ENCODE peak calls at places on chromosomes 13 and 19, in ten cellular contexts. O is putamen; N is effector memory CD8-positive, alpha-beta T cell; B is NCI-H2081; Y is stimulated activated CD4-positive, alpha-beta T cell treated with anti-CD3 and anti-CD28 coated beads, Interleukin-1b, Interleukin-23, amount 100 ng/mL, for 1 hour; K is T-helper 1 cell; M is HuH-7; Q is stimulated activated naive B cell treated with anti-CD40 and anti-IgM and Interleukin-4, amounts not matched to agents 10 μg/mL and 1 μg/mL and 100 μg/mL, for 72 hours; F is activated CD4-positive, alpha-beta T cell treated with anti-CD3 and anti-CD28 coated beads for 4 hours; A is COR-L47. T is an unnamed sample.

GRCh38 chr19:15194938-15195337 is 5.9 kb downstream of the NOTCH3 start:
- DNase-seq in M (no peak), F (no peak), K (no peak), O (no peak), A (no peak), B (no peak), Q (no peak), N (no peak), Y (no peak), T (no peak)

GRCh38 chr19:6865849-6866248 is 21.5 kb upstream of the ADGRE1 start:
- DNase-seq in O (no peak), Y (no peak), A (no peak), F (no peak), K (no peak), B (no peak), N (no peak), Q (no peak), M (no peak), T (no peak)

GRCh38 chr13:44271031-44271433 is 102.6 kb upstream of the SERP2 start:
- DNase-seq in N (no peak), F (no peak), O (no peak), A (no peak), B (no peak), M (no peak), Q (no peak), Y (no peak), K (peak; percentile 9), T (no peak)

GRCh38 chr13:24911135-24911524 is 147.2 kb downstream of the RNF17 start:
- DNase-seq in O (no peak), M (no peak), A (no peak), K (peak; percentile 58), Y (no peak), N (no peak), Q (no peak), F (no peak), B (no peak), T (peak; percentile 39)

GRCh38 chr19:13689050-13689449 is 75.3 kb upstream of the MRI1 start:
- DNase-seq in Y (no peak), F (no peak), Q (no peak), A (peak; percentile 28), O (no peak), K (peak; percentile 23), B (no peak), M (no peak), N (no peak), T (no peak)

GRCh38 chr19:29941828-29942403 is at the start of gene URI1:
- DNase-seq in N (peak; percentile 96), M (peak; percentile 87), Y (peak; percentile 99), O (peak; percentile 88), F (peak; percentile 91), Q (peak; percentile 85), B (peak; percentile 81), A (peak; percentile 74), K (peak; percentile 86), T (peak; percentile 82)

GRCh38 chr13:110158201-110158600 is 148.8 kb downstream of the COL4A1 start:
- DNase-seq in A (no peak), M (no peak), K (no peak), O (no peak), Y (no peak), Q (no peak), B (no peak), N (no peak), F (no peak), T (no peak)

GRCh38 chr19:52494518-52494917 is 33.0 kb upstream of the ZNF808 start:
- DNase-seq in K (no peak), B (no peak), Y (no peak), F (no peak), O (no peak), Q (no peak), M (no peak), A (no peak), N (no peak), T (no peak)

GRCh38 chr13:34942732-34943674 is 933 bp downstream of the NBEA start:
- DNase-seq in O (no peak), F (no peak), M (no peak), Y (no peak), N (no peak), A (peak; percentile 75), Q (no peak), B (peak; percentile 36), K (peak; percentile 0), T (no peak)

GRCh38 chr13:99572131-99572530 is 70.9 kb downstream of the TM9SF2 start:
- DNase-seq in N (no peak), B (no peak), Q (no peak), A (no peak), F (no peak), O (no peak), K (no peak), M (no peak), Y (no peak), T (no peak)

GRCh38 chr19:41924151-41925145 is 3.8 kb downstream of the ERFL start:
- DNase-seq in M (no peak), A (no peak), N (no peak), K (no peak), O (no peak), Q (no peak), B (no peak), Y (no peak), F (no peak), T (no peak)

GRCh38 chr19:17234911-17235617 is 9.0 kb downstream of the OCEL1 start:
- DNase-seq in Q (no peak), Y (peak; percentile 47), M (no peak), B (peak; percentile 50), K (peak; percentile 67), A (peak; percentile 43), N (peak; percentile 37), O (no peak), F (peak; percentile 60), T (no peak)

GRCh38 chr13:92187378-92187989 is 789.1 kb downstream of the GPC5 start:
- DNase-seq in O (no peak), K (peak; percentile 5), F (no peak), Y (no peak), N (no peak), Q (no peak), A (peak; percentile 26), B (peak; percentile 12), M (peak; percentile 20), T (no peak)

GRCh38 chr19:44111910-44112463 is 1.2 kb upstream of the ZNF225 start:
- DNase-seq in Q (peak; percentile 10), B (peak; percentile 54), A (peak; percentile 62), O (peak; percentile 53), F (no peak), Y (no peak), N (no peak), K (peak; percentile 8), M (no peak), T (peak; percentile 4)

GRCh38 chr13:40876020-40876738 is 86.8 kb downstream of the SLC25A15 start:
- DNase-seq in A (no peak), K (no peak), Y (no peak), F (no peak), N (no peak), O (no peak), Q (no peak), B (no peak), M (no peak), T (no peak)

GRCh38 chr19:10719466-10719961 is 1.6 kb downstream of the DNM2 start:
- DNase-seq in O (no peak), N (no peak), Y (no peak), K (no peak), B (no peak), Q (no peak), A (no peak), M (no peak), F (no peak), T (peak; percentile 74)

GRCh38 chr13:42981317-42981716 is 10.7 kb downstream of the EPSTI1 start:
- DNase-seq in K (no peak), O (no peak), F (no peak), Y (no peak), A (no peak), B (no peak), M (no peak), N (no peak), Q (no peak), T (no peak)

GRCh38 chr19:8655340-8655709 is 24.9 kb downstream of the NFILZ start:
- DNase-seq in O (no peak), K (no peak), A (peak; percentile 2), B (no peak), M (no peak), Q (no peak), N (peak; percentile 15), Y (no peak), F (peak; percentile 42), T (no peak)

GRCh38 chr19:7789447-7789846 is 26.4 kb downstream of the CLEC4M start:
- DNase-seq in F (peak; percentile 24), A (no peak), O (no peak), N (no peak), B (no peak), M (no peak), Y (peak; percentile 20), K (no peak), Q (peak; percentile 7), T (no peak)

GRCh38 chr19:45809643-45810159 is 5.4 kb downstream of the RSPH6A start:
- DNase-seq in N (no peak), F (no peak), K (peak; percentile 38), Y (no peak), B (peak; percentile 59), O (no peak), M (no peak), A (peak; percentile 47), Q (no peak), T (no peak)

GRCh38 chr19:4582980-4583842 is 23.7 kb upstream of the SEMA6B start:
- DNase-seq in Q (no peak), B (no peak), Y (no peak), O (no peak), K (no peak), A (no peak), F (no peak), N (no peak), M (no peak), T (no peak)

GRCh38 chr19:294341-294818 is 3.2 kb upstream of the PLPP2 start:
- DNase-seq in N (no peak), O (no peak), A (no peak), K (no peak), M (no peak), Q (no peak), Y (no peak), F (no peak), B (no peak), T (no peak)

GRCh38 chr19:42420055-42420544 is 7.1 kb downstream of the LIPE start:
- DNase-seq in K (peak; percentile 81), A (no peak), B (no peak), N (peak; percentile 73), Y (peak; percentile 60), O (no peak), Q (peak; percentile 37), M (peak; percentile 98), F (peak; percentile 79), T (peak; percentile 60)

GRCh38 chr19:18726846-18727245 is 43.4 kb downstream of the CRTC1 start:
- DNase-seq in F (no peak), A (no peak), Y (no peak), M (no peak), Q (no peak), K (no peak), O (no peak), B (no peak), N (no peak), T (no peak)

GRCh38 chr19:49301866-49302252 is 23.1 kb downstream of the SLC6A16 start:
- DNase-seq in Q (no peak), O (no peak), F (no peak), B (no peak), K (no peak), A (no peak), N (no peak), M (no peak), Y (no peak), T (no peak)

GRCh38 chr19:22532388-22533310 is 101.5 kb upstream of the ZNF492 start:
- DNase-seq in Q (no peak), M (no peak), B (no peak), Y (no peak), O (peak; percentile 68), K (no peak), F (no peak), A (no peak), N (no peak), T (no peak)

GRCh38 chr19:42038675-42039074 is 31.3 kb downstream of the GRIK5 start:
- DNase-seq in Q (no peak), M (no peak), N (no peak), A (no peak), Y (no peak), F (no peak), O (no peak), K (no peak), B (no peak), T (no peak)

GRCh38 chr19:46988614-46989230 is 30.9 kb upstream of the NPAS1 start:
- DNase-seq in Q (no peak), B (no peak), A (no peak), F (no peak), O (no peak), Y (no peak), M (no peak), K (no peak), N (no peak), T (no peak)

T was measured in HL-60.